ENCODE peak calls at places on chromosomes 11 and 22, in five cellular contexts. M, H, E, S and L are unnamed samples.

GRCh38 chr11:128941573-128942271 is 949 bp downstream of the TP53AIP1 start:
- DNase-seq in S (no peak), E (no peak), M (no peak), H (no peak), L (no peak)

GRCh38 chr11:127003260-127003981 is 2.9 kb upstream of the KIRREL3 start:
- DNase-seq in E (peak; percentile 75), H (no peak), M (peak; percentile 95), S (no peak), L (no peak)

GRCh38 chr22:21972293-21972779 is 10.3 kb downstream of the TOP3B start:
- DNase-seq in H (peak; percentile 56), E (peak; percentile 1), S (peak; percentile 63), M (no peak), L (no peak)

GRCh38 chr22:25564320-25564978 is at the start of gene GRK3:
- DNase-seq in E (peak; percentile 30), S (peak; percentile 46), M (peak; percentile 22), H (peak; percentile 46), L (peak; percentile 56)

GRCh38 chr22:19994851-19995610 is 21.6 kb downstream of the ARVCF start:
- DNase-seq in M (no peak), S (no peak), E (no peak), H (no peak), L (no peak)

GRCh38 chr22:23121026-23121823 is 20.6 kb downstream of the RSPH14 start:
- DNase-seq in M (no peak), S (no peak), H (no peak), E (no peak), L (no peak)

GRCh38 chr11:117011541-117011908 is 86.7 kb downstream of the SIK3 start:
- DNase-seq in H (no peak), E (no peak), M (no peak), S (no peak), L (no peak)

GRCh38 chr11:130178441-130178971 is 18.9 kb downstream of the ST14 start:
- DNase-seq in M (no peak), E (no peak), H (no peak), S (no peak), L (no peak)

GRCh38 chr11:128776088-128776433 is 82.2 kb downstream of the FLI1 start:
- DNase-seq in H (no peak), E (no peak), M (no peak), S (no peak), L (no peak)

GRCh38 chr11:693415-693831 is 1.6 kb downstream of the DEAF1 start:
- DNase-seq in E (no peak), H (no peak), M (no peak), S (no peak), L (no peak)

GRCh38 chr11:128463386-128463829 is 124.0 kb downstream of the ETS1 start:
- DNase-seq in S (no peak), M (no peak), H (no peak), E (no peak), L (no peak)

GRCh38 chr11:120392791-120393190 is 56.6 kb downstream of the ARHGEF12 start:
- DNase-seq in S (no peak), M (no peak), H (no peak), E (no peak), L (no peak)

GRCh38 chr11:48141475-48142100 is 75.0 kb upstream of the OR4B1 start:
- DNase-seq in M (no peak), S (no peak), H (no peak), E (no peak), L (no peak)